ENCODE peak calls at places on chromosomes 2 and 18, in four cellular contexts. Y is cardiac muscle cell; N is activated CD8-positive, alpha-beta T cell treated with anti-CD3 and anti-CD28 coated beads for 36 hours; Q is fibroblast of lung. H is an unnamed sample.
A peak's percentile ranks its signal among the peaks of the same experiment; 100 is the strongest.

GRCh38 chr2:64348386-64349142 is 105.4 kb upstream of the LGALSL start:
- DNase-seq in Y (no peak), N (no peak), Q (peak; percentile 58), H (no peak)

GRCh38 chr18:71809711-71810110 is 734.4 kb downstream of the CBLN2 start:
- DNase-seq in Y (no peak), N (no peak), Q (no peak), H (no peak)

GRCh38 chr2:95014126-95014708 is 11.3 kb upstream of the MAL start:
- DNase-seq in Y (no peak), N (no peak), Q (no peak), H (no peak)

GRCh38 chr2:239268082-239268481 is 132.7 kb downstream of the HDAC4 start:
- DNase-seq in Y (no peak), N (peak; percentile 1), Q (no peak), H (no peak)

GRCh38 chr2:196453613-196454047 is 185.9 kb upstream of the CCDC150 start:
- DNase-seq in Y (peak; percentile 44), N (peak; percentile 68), Q (peak; percentile 48), H (peak; percentile 34)

GRCh38 chr2:142130111-142131015 is 453 bp downstream of the LRP1B start:
- DNase-seq in Y (peak; percentile 86), N (peak; percentile 0), Q (peak; percentile 83), H (peak; percentile 32)

GRCh38 chr2:126666003-126666402 is 10.0 kb downstream of the GYPC start:
- DNase-seq in Y (no peak), N (no peak), Q (no peak), H (no peak)

GRCh38 chr2:200172944-200173481 is 133.5 kb upstream of the SPATS2L start:
- DNase-seq in Y (no peak), N (no peak), Q (peak; percentile 51), H (no peak)

GRCh38 chr2:205386109-205386508 is 296.2 kb upstream of the NRP2 start:
- DNase-seq in Y (no peak), N (no peak), Q (peak; percentile 68), H (no peak)

GRCh38 chr2:156593011-156593921 is 157.1 kb downstream of the GPD2 start:
- DNase-seq in Y (peak; percentile 5), N (no peak), Q (no peak), H (no peak)

GRCh38 chr18:21183670-21184069 is 58.4 kb upstream of the GREB1L start:
- DNase-seq in Y (no peak), N (no peak), Q (no peak), H (no peak)

GRCh38 chr2:183179156-183179555 is 54.9 kb downstream of the NUP35 start:
- DNase-seq in Y (no peak), N (no peak), Q (peak; percentile 80), H (no peak)

GRCh38 chr2:219525533-219526232 is 11.4 kb downstream of the ASIC4 start:
- DNase-seq in Y (peak; percentile 84), N (no peak), Q (peak; percentile 32), H (no peak)

GRCh38 chr2:208983476-208983875 is 440.4 kb upstream of the MAP2 start:
- DNase-seq in Y (no peak), N (no peak), Q (no peak), H (no peak)

GRCh38 chr2:95058989-95059601 is 33.6 kb downstream of the MAL start:
- DNase-seq in Y (no peak), N (no peak), Q (no peak), H (no peak)

GRCh38 chr2:149313512-149313972 is 16.8 kb upstream of the LYPD6 start:
- DNase-seq in Y (peak; percentile 54), N (peak; percentile 4), Q (peak; percentile 22), H (peak; percentile 55)

GRCh38 chr2:191441761-191442160 is 196.6 kb downstream of the MYO1B start:
- DNase-seq in Y (peak; percentile 6), N (no peak), Q (peak; percentile 10), H (no peak)

GRCh38 chr2:17892726-17893534 is 14.5 kb downstream of the KCNS3 start:
- DNase-seq in Y (no peak), N (no peak), Q (no peak), H (no peak)

DNA sequence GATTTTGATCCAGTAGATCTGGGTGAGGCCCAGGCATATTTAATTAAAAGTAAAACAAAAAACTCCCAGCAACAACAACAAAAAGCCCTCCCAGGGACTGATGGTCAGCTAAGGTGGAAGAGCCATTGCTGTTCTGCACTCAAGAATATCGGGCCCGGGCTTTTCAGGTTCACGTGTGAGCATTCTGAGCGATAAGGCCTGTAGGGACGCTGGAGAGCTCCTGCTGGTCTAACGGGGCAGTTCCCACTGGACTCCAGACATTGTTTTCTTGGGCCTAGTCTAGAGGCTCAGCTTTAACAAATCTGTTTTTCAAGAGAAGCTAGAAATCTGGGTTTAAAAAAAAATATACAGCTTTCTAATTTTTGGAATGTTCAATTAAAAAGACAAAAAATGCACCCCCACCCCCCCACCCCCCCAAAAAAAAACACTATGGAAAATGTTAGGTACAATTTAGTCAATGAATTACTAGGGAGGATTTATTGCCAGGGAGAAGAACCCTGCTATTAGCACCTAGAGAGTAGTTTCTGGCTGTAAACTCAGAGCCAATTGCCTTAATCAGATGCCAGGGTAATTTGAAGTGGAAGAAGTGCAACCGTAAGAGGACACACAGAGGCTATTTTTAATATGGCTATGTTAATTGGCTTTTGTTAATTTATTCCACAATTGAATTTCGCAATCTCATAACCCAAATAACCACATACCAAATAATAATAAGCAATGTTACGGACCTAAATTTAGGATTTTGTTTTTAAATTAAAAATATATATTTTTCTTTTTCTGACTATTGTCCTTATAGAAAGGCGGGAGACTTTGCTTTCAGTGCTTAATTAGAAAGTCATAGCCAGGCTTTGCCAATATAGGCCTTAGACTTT is 78.9 kb downstream of the MAP4K4 start:
- DNase-seq in Y (peak; percentile 72), N (no peak), Q (no peak), H (no peak)
- TF ChIP-seq CTCF in Y (peak; percentile 51), N (no peak), Q (peak; percentile 34), H (no peak)

GRCh38 chr2:27407798-27408491 is 1.4 kb downstream of the PPM1G start:
- DNase-seq in Y (peak; percentile 78), N (no peak), Q (peak; percentile 46), H (peak; percentile 31)
- TF ChIP-seq CTCF in Y (peak; percentile 54), N (peak; percentile 28), Q (peak; percentile 63), H (peak; percentile 7)

GRCh38 chr2:222318712-222319575 is 20.1 kb upstream of the PAX3 start:
- DNase-seq in Y (peak; percentile 77), N (peak; percentile 44), Q (peak; percentile 34), H (peak; percentile 77)
- TF ChIP-seq CTCF in Y (peak; percentile 35), N (no peak), Q (no peak), H (peak; percentile 65)

DNA sequence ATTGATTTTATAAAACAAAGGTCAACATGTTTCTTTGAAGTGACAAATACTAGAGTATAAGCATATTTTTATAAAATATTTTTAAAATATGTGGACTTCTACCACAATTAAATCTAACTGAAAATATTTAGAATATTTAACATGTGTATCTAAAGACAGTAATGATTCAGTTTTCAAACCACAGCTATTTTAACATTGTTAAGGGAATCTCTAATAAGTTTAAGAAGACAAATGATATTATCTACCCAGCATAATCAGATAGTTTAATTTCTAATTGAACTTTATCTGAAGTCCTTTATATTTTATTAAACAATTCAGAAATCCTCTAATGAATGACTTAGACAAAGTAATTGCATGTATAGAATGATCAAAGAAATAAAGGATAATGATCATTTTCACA is 96.2 kb downstream of the VWC2L start:
- DNase-seq in Y (no peak), N (no peak), Q (no peak), H (no peak)
- TF ChIP-seq CTCF in Y (no peak), N (no peak), Q (no peak), H (no peak)

GRCh38 chr2:235085476-235085875 is 133.7 kb downstream of the SH3BP4 start:
- DNase-seq in Y (no peak), N (no peak), Q (no peak), H (no peak)

GRCh38 chr2:235086481-235087184 is 134.8 kb downstream of the SH3BP4 start:
- DNase-seq in Y (no peak), N (no peak), Q (no peak), H (no peak)

GRCh38 chr2:235091421-235091820 is 139.6 kb downstream of the SH3BP4 start:
- DNase-seq in Y (no peak), N (no peak), Q (no peak), H (no peak)

GRCh38 chr2:235088608-235089020 is 136.8 kb downstream of the SH3BP4 start:
- DNase-seq in Y (no peak), N (no peak), Q (peak; percentile 49), H (no peak)

DNA sequence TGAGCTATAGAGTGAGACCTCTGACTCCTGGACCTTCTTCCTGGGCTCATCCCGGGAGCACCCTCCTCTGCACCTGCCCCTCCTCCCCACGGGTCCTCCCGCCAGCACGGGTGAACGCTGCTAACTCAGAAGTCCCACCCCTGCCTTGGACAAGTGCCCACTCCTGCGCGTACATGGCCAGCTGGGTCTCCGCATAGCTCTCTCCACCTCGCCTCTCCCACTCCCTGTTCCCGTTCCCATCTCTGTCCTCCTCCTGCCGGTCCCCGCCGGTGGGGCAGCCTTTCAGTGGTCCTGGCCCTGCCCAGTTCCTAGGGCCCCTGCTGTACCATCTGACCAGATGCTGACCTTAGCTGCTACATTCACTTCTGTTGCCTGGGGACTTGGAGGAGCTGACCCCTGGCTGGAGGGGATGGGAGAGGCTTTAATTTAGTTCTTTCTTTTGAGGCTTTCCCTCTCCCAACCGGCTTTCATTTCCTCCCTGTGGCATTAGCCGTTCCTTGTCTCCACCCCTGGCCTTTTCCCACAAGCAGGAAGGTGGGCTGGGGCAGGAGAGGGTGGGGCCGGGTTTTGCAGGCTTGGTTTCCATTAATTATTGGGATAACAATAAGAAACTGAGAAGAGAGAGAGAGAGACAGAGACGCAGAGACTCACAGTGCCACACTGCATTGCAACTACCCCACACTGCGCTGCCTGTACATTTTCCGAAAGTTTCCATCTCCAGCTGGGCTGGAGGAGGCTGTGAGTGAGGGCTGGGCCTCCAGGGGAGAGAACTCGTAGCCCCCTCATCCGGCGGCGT is 136.2 kb downstream of the SH3BP4 start:
- DNase-seq in Y (no peak), N (no peak), Q (peak; percentile 56), H (no peak)
- TF ChIP-seq CTCF in Y (peak; percentile 34), N (no peak), Q (peak; percentile 25), H (no peak)

DNA sequence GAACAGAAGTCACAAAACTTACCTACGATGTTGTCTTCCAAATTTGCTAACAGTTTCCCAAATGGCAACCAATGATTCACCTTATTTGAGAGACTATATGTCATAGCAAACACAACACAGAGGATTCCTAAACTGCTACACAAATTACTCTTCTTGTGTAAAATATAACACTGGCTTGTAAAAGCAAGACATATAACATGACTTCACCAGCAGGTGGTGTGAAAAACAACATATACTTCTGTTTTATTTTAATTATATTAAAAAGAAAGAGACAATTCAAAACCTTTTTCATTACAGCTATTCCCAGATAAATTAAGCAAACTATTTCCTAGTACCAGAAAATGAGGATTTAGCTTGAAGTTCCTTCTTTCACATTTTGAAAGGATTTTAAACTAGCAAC is 62.2 kb downstream of the SCN3A start:
- DNase-seq in Y (no peak), N (no peak), Q (no peak), H (no peak)
- TF ChIP-seq CTCF in Y (no peak), N (no peak), Q (no peak), H (no peak)

GRCh38 chr2:74958277-74959105 is at the start of gene POLE4:
- DNase-seq in Y (peak; percentile 87), N (peak; percentile 94), Q (peak; percentile 84), H (peak; percentile 90)
- TF ChIP-seq CTCF in Y (no peak), N (no peak), Q (no peak), H (peak; percentile 2)